ENCODE peak calls at places on chromosome 22, in nine cellular contexts. J is substantia nigra; P is cardiac muscle cell; M is tibial artery; Y is GM19239; A is NCI-H2107; S is stimulated activated naive CD4-positive, alpha-beta T cell; N is activated T-helper 1 cell treated with anti-CD3 and anti-CD28 coated beads, Interleukin-12 subunit alpha, Interleukin-12 subunit beta, Interleukin-2, Interleukin-4 antibody, amounts not matched to agents 30 ng/mL and 10 ng/mL and 1 ng/mL, durations not matched to agents 14 hours and 24 hours and 36 hours; O is heart left ventricle. X is an unnamed sample.

GRCh38 chr22:42869463-42869862 is 12.4 kb upstream of the ARFGAP3 start:
- DNase-seq in J (no peak), P (no peak), M (no peak), Y (no peak), A (no peak), S (no peak), N (no peak), O (no peak), X (no peak)

GRCh38 chr22:37802310-37803194 is 5.2 kb upstream of the GCAT start:
- DNase-seq in J (peak), P (peak), M (peak), Y (no peak), A (no peak), S (no peak), N (no peak), O (peak), X (peak)

GRCh38 chr22:47445212-47445611 is 682.8 kb downstream of the TBC1D22A start:
- DNase-seq in J (no peak), P (no peak), M (no peak), Y (no peak), A (no peak), S (no peak), N (no peak), O (no peak), X (no peak)

GRCh38 chr22:50530280-50530856 is 556 bp upstream of the TYMP start:
- DNase-seq in J (no peak), P (no peak), M (peak), Y (no peak), A (no peak), S (no peak), N (no peak), O (peak), X (peak)

GRCh38 chr22:35846804-35847203 is 129.1 kb downstream of the APOL5 start:
- DNase-seq in J (no peak), P (no peak), M (no peak), Y (no peak), A (no peak), S (no peak), N (no peak), O (no peak), X (no peak)

GRCh38 chr22:44587004-44587793 is 89.2 kb upstream of the RTL6 start:
- DNase-seq in J (no peak), P (no peak), M (no peak), Y (no peak), A (peak), S (no peak), N (no peak), O (no peak), X (no peak)

GRCh38 chr22:46959369-46959768 is 196.9 kb downstream of the TBC1D22A start:
- DNase-seq in J (no peak), P (no peak), M (no peak), Y (no peak), A (no peak), S (no peak), N (no peak), O (no peak), X (no peak)

GRCh38 chr22:49324527-49325491 is 502.9 kb downstream of the BRD1 start:
- DNase-seq in J (no peak), P (no peak), M (no peak), Y (no peak), A (no peak), S (no peak), N (no peak), O (no peak), X (no peak)

GRCh38 chr22:30575011-30575671 is 676 bp upstream of the GAL3ST1 start:
- DNase-seq in J (peak), P (no peak), M (peak), Y (no peak), A (no peak), S (no peak), N (no peak), O (peak), X (no peak)

GRCh38 chr22:39293766-39294368 is 25.6 kb downstream of the RPL3 start:
- DNase-seq in J (no peak), P (no peak), M (no peak), Y (no peak), A (no peak), S (no peak), N (no peak), O (no peak), X (no peak)

GRCh38 chr22:26618487-26618886 is 660 bp upstream of the CRYBB1 start:
- DNase-seq in J (no peak), P (no peak), M (no peak), Y (no peak), A (no peak), S (no peak), N (no peak), O (no peak), X (no peak)

GRCh38 chr22:49937758-49938564 is 19.5 kb downstream of the CRELD2 start:
- DNase-seq in J (peak), P (no peak), M (no peak), Y (no peak), A (no peak), S (no peak), N (no peak), O (peak), X (no peak)

GRCh38 chr22:23825246-23825905 is 13.4 kb downstream of the DERL3 start:
- DNase-seq in J (no peak), P (no peak), M (no peak), Y (no peak), A (no peak), S (no peak), N (no peak), O (no peak), X (no peak)

GRCh38 chr22:39524089-39524752 is 3.9 kb downstream of the ATF4 start:
- DNase-seq in J (no peak), P (no peak), M (no peak), Y (no peak), A (no peak), S (no peak), N (no peak), O (no peak), X (no peak)

GRCh38 chr22:21026783-21027692 is 5.3 kb downstream of the SLC7A4 start:
- DNase-seq in J (no peak), P (no peak), M (no peak), Y (no peak), A (no peak), S (no peak), N (no peak), O (no peak), X (no peak)

GRCh38 chr22:27827586-27828213 is 26.1 kb upstream of the MN1 start:
- DNase-seq in J (no peak), P (no peak), M (peak), Y (no peak), A (no peak), S (no peak), N (no peak), O (no peak), X (no peak)

GRCh38 chr22:25448435-25449051 is 115.9 kb upstream of the GRK3 start:
- DNase-seq in J (no peak), P (peak), M (no peak), Y (no peak), A (no peak), S (no peak), N (no peak), O (no peak), X (peak)

GRCh38 chr22:50530857-50531545 is 1.2 kb upstream of the TYMP start:
- DNase-seq in J (no peak), P (peak), M (peak), Y (no peak), A (no peak), S (peak), N (peak), O (peak), X (peak)

GRCh38 chr22:24217384-24217783 is 27.5 kb downstream of the GGT5 start:
- DNase-seq in J (no peak), P (no peak), M (no peak), Y (no peak), A (no peak), S (no peak), N (no peak), O (no peak), X (no peak)

GRCh38 chr22:39967103-39967829 is 7.1 kb downstream of the TMA7B start:
- DNase-seq in J (no peak), P (no peak), M (no peak), Y (no peak), A (no peak), S (no peak), N (no peak), O (no peak), X (peak)

GRCh38 chr22:24076091-24076867 is 65.2 kb downstream of the CABIN1 start:
- DNase-seq in J (no peak), P (no peak), M (no peak), Y (no peak), A (no peak), S (no peak), N (no peak), O (no peak), X (no peak)

GRCh38 chr22:50536231-50536630 is 6.4 kb upstream of the TYMP start:
- DNase-seq in J (no peak), P (no peak), M (no peak), Y (no peak), A (no peak), S (no peak), N (no peak), O (no peak), X (no peak)

GRCh38 chr22:30867746-30868662 is 100.6 kb downstream of the MORC2 start:
- DNase-seq in J (no peak), P (no peak), M (peak), Y (no peak), A (no peak), S (no peak), N (no peak), O (peak), X (no peak)

GRCh38 chr22:17106785-17107546 is 14.2 kb downstream of the TMEM121B start:
- DNase-seq in J (no peak), P (no peak), M (peak), Y (no peak), A (no peak), S (peak), N (peak), O (no peak), X (no peak)

GRCh38 chr22:43521716-43522115 is 109.9 kb downstream of the MPPED1 start:
- DNase-seq in J (no peak), P (no peak), M (no peak), Y (no peak), A (no peak), S (no peak), N (no peak), O (no peak), X (no peak)

GRCh38 chr22:20105456-20106204 is 10.3 kb upstream of the RANBP1 start:
- DNase-seq in J (no peak), P (no peak), M (no peak), Y (no peak), A (no peak), S (no peak), N (no peak), O (no peak), X (no peak)